ENCODE peak calls at places on chromosomes 7 and 10, in ten cellular contexts. Y is stimulated activated CD4-positive, alpha-beta T cell treated with anti-CD3 and anti-CD28 coated beads, Interleukin-15, amount 100 ng/mL, for 1 hour; G is ureter; H is A172; L is sigmoid colon; Q is activated CD4-positive, alpha-beta T cell treated with anti-CD3 and anti-CD28 coated beads, Interleukin-2, amount 10 ng/mL, durations not matched to agents 7 days and 5 days; S is osteocyte; R is fibroblast of pulmonary artery; D is stimulated activated CD8-positive, alpha-beta memory T cell treated with anti-CD3 and anti-CD28 coated beads, Interleukin-15, amount 100 ng/mL, for 24 hours; T is NCI-H526. X is an unnamed sample.

GRCh38 chr10:131743190-131744151 is 157.3 kb upstream of the PPP2R2D start:
- DNase-seq in Y (no peak), G (no peak), H (no peak), L (peak; percentile 47), Q (no peak), S (no peak), R (no peak), D (no peak), T (no peak), X (no peak)

GRCh38 chr10:1551636-1552338 is 185.5 kb downstream of the ADARB2 start:
- DNase-seq in Y (no peak), G (no peak), H (no peak), L (peak; percentile 50), Q (no peak), S (no peak), R (no peak), D (no peak), T (no peak), X (no peak)

GRCh38 chr10:73859441-73860049 is 14.8 kb downstream of the CAMK2G start:
- DNase-seq in Y (no peak), G (no peak), H (no peak), L (peak; percentile 61), Q (peak; percentile 66), S (no peak), R (no peak), D (no peak), T (no peak), X (no peak)

GRCh38 chr7:69388462-69389137 is 209.7 kb upstream of the AUTS2 start:
- DNase-seq in Y (no peak), G (no peak), H (no peak), L (no peak), Q (no peak), S (no peak), R (no peak), D (no peak), T (no peak), X (no peak)

GRCh38 chr7:57199252-57199651 is 67.0 kb upstream of the ZNF479 start:
- DNase-seq in Y (no peak), G (no peak), H (no peak), L (no peak), Q (no peak), S (peak; percentile 48), R (no peak), D (no peak), T (no peak), X (no peak)

GRCh38 chr10:132804785-132805426 is 19.0 kb upstream of the NKX6-2 start:
- DNase-seq in Y (no peak), G (no peak), H (no peak), L (peak; percentile 48), Q (no peak), S (no peak), R (no peak), D (no peak), T (no peak), X (no peak)

GRCh38 chr10:11610151-11610854 is 1.1 kb downstream of the USP6NL start:
- DNase-seq in Y (no peak), G (no peak), H (peak; percentile 12), L (no peak), Q (no peak), S (no peak), R (peak; percentile 20), D (no peak), T (no peak), X (peak; percentile 28)

GRCh38 chr7:146185844-146186243 is 69.2 kb downstream of the CNTNAP2 start:
- DNase-seq in Y (no peak), G (no peak), H (no peak), L (no peak), Q (no peak), S (no peak), R (peak; percentile 14), D (no peak), T (no peak), X (peak; percentile 4)

GRCh38 chr10:43897765-43898419 is 249.2 kb upstream of the ZNF32 start:
- DNase-seq in Y (no peak), G (no peak), H (no peak), L (no peak), Q (no peak), S (no peak), R (no peak), D (no peak), T (no peak), X (no peak)

GRCh38 chr10:125023862-125024495 is 82.1 kb downstream of the ZRANB1 start:
- DNase-seq in Y (no peak), G (no peak), H (no peak), L (peak; percentile 92), Q (no peak), S (no peak), R (no peak), D (no peak), T (peak; percentile 41), X (no peak)

GRCh38 chr10:122643931-122644534 is 55.6 kb downstream of the C10orf120 start:
- DNase-seq in Y (no peak), G (peak; percentile 6), H (no peak), L (peak; percentile 28), Q (no peak), S (no peak), R (no peak), D (no peak), T (no peak), X (no peak)

GRCh38 chr10:103933557-103934121 is 15.7 kb upstream of the STN1 start:
- DNase-seq in Y (no peak), G (no peak), H (no peak), L (no peak), Q (no peak), S (no peak), R (no peak), D (no peak), T (no peak), X (no peak)

GRCh38 chr7:134613623-134614347 is 32.9 kb upstream of the BPGM start:
- DNase-seq in Y (no peak), G (no peak), H (peak; percentile 92), L (no peak), Q (no peak), S (no peak), R (peak; percentile 98), D (no peak), T (no peak), X (peak; percentile 97)

GRCh38 chr7:101943889-101944605 is 126.6 kb downstream of the CUX1 start:
- DNase-seq in Y (no peak), G (no peak), H (no peak), L (peak; percentile 78), Q (no peak), S (no peak), R (no peak), D (no peak), T (no peak), X (no peak)

GRCh38 chr7:113199841-113200240 is 81.5 kb upstream of the SMIM30 start:
- DNase-seq in Y (no peak), G (no peak), H (peak; percentile 26), L (no peak), Q (no peak), S (no peak), R (peak; percentile 56), D (no peak), T (no peak), X (peak; percentile 74)

GRCh38 chr7:157871681-157872080 is 534.9 kb downstream of the DNAJB6 start:
- DNase-seq in Y (no peak), G (no peak), H (no peak), L (no peak), Q (peak; percentile 19), S (no peak), R (no peak), D (no peak), T (no peak), X (no peak)

GRCh38 chr7:106038916-106039315 is 73.2 kb downstream of the SYPL1 start:
- DNase-seq in Y (no peak), G (no peak), H (no peak), L (peak; percentile 52), Q (no peak), S (no peak), R (no peak), D (no peak), T (no peak), X (no peak)

GRCh38 chr7:2173184-2173827 is 59.4 kb downstream of the MAD1L1 start:
- DNase-seq in Y (no peak), G (no peak), H (no peak), L (no peak), Q (no peak), S (no peak), R (no peak), D (no peak), T (no peak), X (peak; percentile 41)

GRCh38 chr7:74709880-74710671 is 52.6 kb downstream of the GTF2I start:
- DNase-seq in Y (no peak), G (no peak), H (peak; percentile 21), L (no peak), Q (no peak), S (no peak), R (no peak), D (no peak), T (no peak), X (no peak)

GRCh38 chr7:99525713-99526440 is 21.4 kb downstream of the ZKSCAN5 start:
- DNase-seq in Y (no peak), G (no peak), H (no peak), L (no peak), Q (peak; percentile 22), S (no peak), R (peak; percentile 11), D (no peak), T (peak; percentile 47), X (no peak)

GRCh38 chr10:17782921-17783665 is 26.1 kb upstream of the MRC1 start:
- DNase-seq in Y (no peak), G (no peak), H (peak; percentile 86), L (no peak), Q (no peak), S (no peak), R (peak; percentile 26), D (no peak), T (no peak), X (no peak)

GRCh38 chr7:140314571-140315480 is 83.5 kb downstream of the SLC37A3 start:
- DNase-seq in Y (no peak), G (no peak), H (no peak), L (no peak), Q (no peak), S (no peak), R (no peak), D (no peak), T (no peak), X (peak; percentile 22)

GRCh38 chr10:133274751-133275682 is 1.7 kb downstream of the ADAM8 start:
- DNase-seq in Y (peak; percentile 76), G (peak; percentile 58), H (no peak), L (no peak), Q (peak; percentile 81), S (no peak), R (no peak), D (no peak), T (no peak), X (no peak)

GRCh38 chr7:95394370-95394769 is 1.8 kb downstream of the PON3 start:
- DNase-seq in Y (no peak), G (no peak), H (peak; percentile 45), L (no peak), Q (no peak), S (no peak), R (no peak), D (no peak), T (no peak), X (no peak)

GRCh38 chr10:35211390-35211789 is 84.7 kb downstream of the CREM start:
- DNase-seq in Y (no peak), G (no peak), H (no peak), L (no peak), Q (no peak), S (no peak), R (peak; percentile 24), D (no peak), T (no peak), X (no peak)